ENCODE peak calls at places on chromosomes 4 and X, in five cellular contexts. S, T, O, P and V are unnamed samples.

GRCh38 chr4:69896530-69897116 is 34.2 kb upstream of the CSN1S1 start:
- DNase-seq in S (no peak), T (no peak), O (no peak), P (no peak), V (no peak)

GRCh38 chrX:111719426-111720210 is 38.6 kb downstream of the ALG13 start:
- DNase-seq in S (no peak), T (no peak), O (peak; percentile 7), P (no peak), V (no peak)

GRCh38 chrX:75989806-75990590 is 182.9 kb upstream of the PBDC1 start:
- DNase-seq in S (no peak), T (no peak), O (no peak), P (no peak), V (no peak)

GRCh38 chr4:53010320-53010719 is 148.2 kb downstream of the RASL11B start:
- DNase-seq in S (no peak), T (no peak), O (no peak), P (no peak), V (no peak)

GRCh38 chr4:55125087-55125721 is at the start of gene KDR:
- DNase-seq in S (peak; percentile 46), T (peak; percentile 23), O (no peak), P (peak; percentile 53), V (no peak)

GRCh38 chr4:78662661-78663060 is 111.1 kb downstream of the ANXA3 start:
- DNase-seq in S (no peak), T (no peak), O (no peak), P (no peak), V (no peak)

GRCh38 chr4:2407991-2408342 is 10.5 kb downstream of the ZFYVE28 start:
- DNase-seq in S (no peak), T (no peak), O (no peak), P (no peak), V (no peak)

GRCh38 chr4:186780291-186781031 is 56.8 kb upstream of the FAT1 start:
- DNase-seq in S (no peak), T (no peak), O (no peak), P (no peak), V (no peak)

GRCh38 chr4:138938371-138938699 is 77.2 kb upstream of the NOCT start:
- DNase-seq in S (no peak), T (no peak), O (no peak), P (no peak), V (peak; percentile 33)

GRCh38 chr4:108900018-108900417 is 137.2 kb upstream of the ETNPPL start:
- DNase-seq in S (no peak), T (no peak), O (no peak), P (no peak), V (no peak)

GRCh38 chrX:148600131-148600530 is 99.7 kb downstream of the AFF2 start:
- DNase-seq in S (no peak), T (no peak), O (no peak), P (no peak), V (no peak)

GRCh38 chr4:76028242-76028859 is 5.1 kb upstream of the CXCL10 start:
- DNase-seq in S (no peak), T (no peak), O (no peak), P (no peak), V (no peak)

GRCh38 chr4:121192500-121192899 is 28.4 kb upstream of the TNIP3 start:
- DNase-seq in S (no peak), T (no peak), O (no peak), P (no peak), V (no peak)

GRCh38 chrX:71128915-71129765 is 10.7 kb downstream of the MED12 start:
- DNase-seq in S (peak; percentile 75), T (peak; percentile 66), O (no peak), P (peak; percentile 67), V (no peak)

GRCh38 chr4:1253831-1254230 is 4.9 kb upstream of the CTBP1 start:
- DNase-seq in S (no peak), T (no peak), O (no peak), P (no peak), V (no peak)

GRCh38 chrX:108468486-108468885 is 28.8 kb downstream of the COL4A5 start:
- DNase-seq in S (no peak), T (no peak), O (peak; percentile 14), P (no peak), V (no peak)

GRCh38 chrX:94908171-94908570 is 1234.2 kb downstream of the FAM133A start:
- DNase-seq in S (no peak), T (peak; percentile 92), O (no peak), P (no peak), V (no peak)

GRCh38 chrX:82466994-82467393 is 1041.1 kb upstream of the POU3F4 start:
- DNase-seq in S (no peak), T (no peak), O (no peak), P (no peak), V (no peak)

GRCh38 chr4:6415306-6415705 is 57.1 kb downstream of the PPP2R2C start:
- DNase-seq in S (peak; percentile 31), T (no peak), O (no peak), P (no peak), V (no peak)

DNA sequence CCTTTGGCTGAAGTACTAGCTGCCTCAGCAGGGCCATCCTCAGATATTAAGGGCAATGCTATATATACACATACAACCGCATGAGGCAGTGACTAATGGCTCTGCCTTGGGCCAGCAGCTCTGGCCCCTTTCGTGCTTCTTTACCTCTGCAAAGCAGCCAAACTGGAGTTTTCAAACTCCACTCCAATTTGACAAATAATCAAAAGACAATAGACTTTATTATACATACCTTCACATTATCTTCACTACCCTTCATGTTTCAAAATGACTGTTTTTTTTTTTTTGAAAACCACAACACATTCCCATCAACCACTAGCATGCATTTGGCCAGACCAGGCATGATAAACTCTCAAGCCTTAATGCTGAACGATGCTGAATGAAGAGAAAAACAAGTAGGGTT is 187.7 kb downstream of the ENOX2 start:
- DNase-seq in S (no peak), T (no peak), O (no peak), P (no peak), V (no peak)
- TF ChIP-seq CTCF in S (no peak), T (no peak), O (no peak), P (no peak), V (no peak)

GRCh38 chr4:168711197-168712120 is 214.6 kb downstream of the PALLD start:
- DNase-seq in S (no peak), T (no peak), O (no peak), P (no peak), V (no peak)
- H3K4me3 ChIP-seq in S (no peak overlapping the region), T (no peak overlapping the region), O (no peak overlapping the region), P (no peak overlapping the region), V (no peak overlapping the region)

GRCh38 chr4:33477715-33478114 is 2757.5 kb downstream of the PCDH7 start:
- DNase-seq in S (no peak), T (peak; percentile 37), O (no peak), P (no peak), V (no peak)

DNA sequence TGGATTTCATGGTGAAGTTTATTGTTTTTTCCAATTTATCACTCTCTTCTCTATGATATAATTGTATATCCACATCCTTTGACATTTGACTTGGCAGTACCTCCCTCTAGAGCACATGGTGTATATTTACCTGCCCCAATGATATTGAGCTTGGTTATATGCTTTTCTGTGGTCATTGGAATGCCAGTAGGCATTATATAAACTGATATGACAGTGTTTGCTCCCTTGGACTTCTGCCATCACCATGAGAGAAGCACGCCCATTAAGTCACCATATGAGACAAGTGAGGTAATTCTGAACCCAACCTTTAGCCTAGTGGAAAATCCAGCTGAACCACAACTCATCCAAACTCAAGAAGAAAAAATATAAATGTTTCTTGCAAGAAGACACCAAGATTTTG is 2761.5 kb downstream of the ARAP2 start:
- DNase-seq in S (no peak), T (no peak), O (no peak), P (no peak), V (no peak)
- TF ChIP-seq CTCF in S (no peak), T (no peak), O (no peak), P (no peak), V (no peak)

GRCh38 chr4:158164849-158165248 is 8.0 kb downstream of the GASK1B start:
- DNase-seq in S (no peak), T (no peak), O (no peak), P (no peak), V (no peak)
- H3K4me3 ChIP-seq in S (no peak overlapping the region), T (no peak overlapping the region), O (no peak overlapping the region), P (no peak overlapping the region), V (no peak overlapping the region)